ENCODE peak calls at places on chromosomes 16 and 17, in five cellular contexts. O is GM12878, N is SK-N-SH, S is HepG2, J is K562. U is an unnamed sample.

GRCh38 chr17:2724783-2725164 is 13.2 kb upstream of the CLUH start:
- DNase-seq in J (peak), N (no peak), S (no peak), O (no peak), U (peak)

GRCh38 chr16:84726670-84727467 is 27.1 kb downstream of the USP10 start:
- DNase-seq in O (peak), J (no peak), S (peak), N (no peak), U (no peak)

GRCh38 chr16:81469710-81470481 is 25.3 kb downstream of the CMIP start:
- DNase-seq in O (peak), J (peak), N (no peak), S (no peak), U (no peak)

GRCh38 chr17:62981933-62982332 is 15.9 kb downstream of the TANC2 start:
- DNase-seq in O (no peak), J (no peak), S (no peak), N (no peak), U (no peak)

GRCh38 chr16:72291531-72291981 is 119.6 kb upstream of the PMFBP1 start:
- DNase-seq in J (no peak), N (no peak), O (no peak), S (peak), U (no peak)

GRCh38 chr17:56629450-56630187 is 36.1 kb downstream of the NOG start:
- DNase-seq in N (peak), J (peak), O (no peak), S (peak), U (peak)

GRCh38 chr17:76345377-76345945 is 8.3 kb downstream of the PRPSAP1 start:
- DNase-seq in J (peak), N (no peak), O (no peak), S (peak), U (no peak)

GRCh38 chr16:84526794-84527485 is 22.5 kb upstream of the MEAK7 start:
- DNase-seq in O (no peak), S (no peak), J (no peak), N (no peak), U (no peak)

GRCh38 chr16:86508947-86509758 is 1.2 kb upstream of the FOXF1 start:
- DNase-seq in O (no peak), N (no peak), S (no peak), J (no peak), U (peak)

GRCh38 chr16:7013990-7014389 is 318.7 kb upstream of the RBFOX1 start:
- DNase-seq in N (no peak), J (peak), O (no peak), S (peak), U (no peak)

GRCh38 chr17:61379457-61380216 is 20.0 kb upstream of the TBX2 start:
- DNase-seq in J (no peak), S (peak), O (no peak), N (peak), U (no peak)

DNA sequence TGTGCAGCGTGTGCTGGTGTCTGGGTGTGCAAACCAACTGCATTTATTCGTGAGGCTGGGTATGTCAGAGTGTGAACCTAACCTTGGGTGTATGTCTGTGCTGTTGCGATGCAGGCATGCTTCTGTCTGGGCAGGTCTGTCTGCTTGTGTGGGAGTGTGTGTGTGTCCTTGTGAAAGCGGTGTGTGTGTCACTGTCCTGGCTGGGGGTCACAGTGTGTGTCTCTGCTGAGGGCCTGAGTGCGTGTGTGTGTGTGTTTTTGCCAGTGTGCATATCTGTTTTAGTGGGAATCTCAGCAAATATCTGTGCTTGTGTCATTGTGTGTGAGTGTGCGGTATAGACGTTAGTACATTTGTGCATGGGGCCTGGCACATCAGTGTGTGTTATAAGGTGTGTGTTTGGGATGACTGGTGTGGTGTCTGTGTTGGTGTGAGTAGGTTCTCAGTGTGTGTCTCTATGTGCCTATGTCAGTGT is 121.8 kb downstream of the CYLD start:
- DNase-seq in O (no peak), S (no peak), N (no peak), J (no peak), U (no peak)
- TF ChIP-seq FOXM1 in O (no peak), S (no peak), N (no peak), J (no peak), U (no peak)

DNA sequence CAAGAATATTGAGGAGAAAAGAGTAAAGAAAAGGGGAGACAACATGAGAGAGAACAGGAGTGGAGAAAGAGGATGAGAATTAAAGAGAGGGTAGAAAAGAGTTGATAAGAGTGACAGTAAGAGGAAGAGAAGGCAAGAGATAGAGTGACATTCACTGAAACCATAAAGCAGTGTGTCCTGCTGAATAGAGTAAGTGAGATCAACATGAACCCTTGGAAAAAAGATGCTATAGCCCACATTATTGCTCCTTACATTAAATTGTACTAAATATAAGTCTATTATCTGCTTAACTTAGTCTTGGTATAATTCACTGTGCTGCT is 489.5 kb downstream of the SHISA9 start:
- DNase-seq in S (no peak), N (no peak), J (no peak), O (no peak), U (no peak)
- TF ChIP-seq FOXM1 in S (no peak), N (no peak), J (no peak), O (no peak), U (no peak)

GRCh38 chr16:57185446-57185944 is 344 bp downstream of the PSME3IP1 start:
- DNase-seq in S (no peak), J (no peak), N (peak), O (no peak), U (peak)
- TF ChIP-seq FOXM1 in S (no peak), J (no peak), N (peak), O (no peak), U (no peak)

DNA sequence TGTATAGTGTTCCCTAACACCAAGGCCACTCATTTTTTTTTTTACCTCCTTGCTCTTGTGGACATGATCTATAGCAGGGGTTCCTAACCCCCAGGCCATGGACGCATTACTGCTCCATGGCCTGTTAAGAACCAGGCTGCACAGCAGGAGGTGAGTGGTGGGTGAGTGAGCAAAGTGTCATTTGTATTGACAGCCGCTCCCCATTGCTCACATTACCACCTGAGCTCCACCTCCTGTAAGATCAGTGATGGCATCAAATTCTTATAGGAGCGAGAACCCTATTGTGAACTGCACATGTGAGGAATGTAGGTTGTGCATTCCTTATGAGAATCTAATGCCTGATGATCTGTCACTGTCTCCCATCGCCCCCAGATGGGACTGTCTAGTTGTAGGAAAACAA is 342.0 kb downstream of the SOX9 start:
- DNase-seq in J (no peak), S (no peak), O (no peak), N (no peak), U (no peak)
- TF ChIP-seq FOXM1 in J (no peak), S (no peak), O (no peak), N (no peak), U (no peak)

GRCh38 chr17:41653421-41654133 is 29.2 kb upstream of the KRT17 start:
- DNase-seq in O (no peak), J (no peak), N (no peak), S (no peak), U (no peak)

GRCh38 chr17:41655611-41656111 is 31.3 kb upstream of the KRT17 start:
- DNase-seq in O (no peak), J (no peak), N (no peak), S (no peak), U (no peak)

GRCh38 chr17:41652461-41652960 is 28.1 kb upstream of the KRT17 start:
- DNase-seq in O (no peak), N (no peak), J (no peak), S (no peak), U (no peak)

GRCh38 chr17:41654908-41655607 is 30.7 kb upstream of the KRT17 start:
- DNase-seq in N (no peak), J (no peak), O (no peak), S (no peak), U (no peak)

DNA sequence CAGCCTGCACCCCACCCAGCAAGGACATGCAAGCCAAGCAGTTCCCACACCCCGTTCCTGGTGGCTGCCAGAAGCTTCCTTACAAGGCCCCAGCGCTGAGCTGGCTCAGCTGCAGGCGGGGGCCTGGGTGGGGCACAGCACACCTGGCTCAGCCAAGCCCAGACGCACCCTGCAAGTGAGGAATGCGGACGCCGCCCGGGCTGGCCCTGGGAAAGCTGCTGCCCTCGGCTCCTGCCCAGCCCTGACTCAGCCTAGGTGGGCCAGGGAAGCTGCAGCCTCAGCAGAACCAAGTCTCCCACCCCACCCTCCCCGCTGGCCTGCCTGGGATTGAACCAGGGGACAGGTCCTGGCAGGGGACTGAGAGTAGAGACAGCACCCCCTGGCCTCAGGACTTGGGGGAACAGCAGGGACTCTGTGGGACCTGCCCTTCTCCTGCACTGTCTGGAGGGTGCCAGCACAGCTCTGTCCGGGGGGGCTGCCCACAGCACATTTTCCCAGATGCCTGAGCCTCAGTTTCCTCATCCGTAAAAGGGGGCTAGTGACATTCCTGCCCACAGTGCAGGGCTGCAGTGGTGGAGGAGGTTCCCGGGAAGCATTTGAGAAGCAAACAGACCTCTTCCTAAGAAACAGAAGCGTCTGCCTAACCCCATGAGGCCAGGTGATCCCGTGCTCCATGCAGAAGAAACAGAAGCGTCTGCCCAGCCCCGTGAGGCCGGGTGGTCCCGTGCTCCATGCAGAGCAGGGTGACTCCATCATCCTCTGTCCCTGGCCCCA is 29.9 kb upstream of the KRT17 start:
- DNase-seq in O (no peak), N (no peak), S (no peak), J (no peak), U (no peak)
- TF ChIP-seq FOXM1 in O (no peak), N (no peak), S (no peak), J (no peak), U (no peak)

DNA sequence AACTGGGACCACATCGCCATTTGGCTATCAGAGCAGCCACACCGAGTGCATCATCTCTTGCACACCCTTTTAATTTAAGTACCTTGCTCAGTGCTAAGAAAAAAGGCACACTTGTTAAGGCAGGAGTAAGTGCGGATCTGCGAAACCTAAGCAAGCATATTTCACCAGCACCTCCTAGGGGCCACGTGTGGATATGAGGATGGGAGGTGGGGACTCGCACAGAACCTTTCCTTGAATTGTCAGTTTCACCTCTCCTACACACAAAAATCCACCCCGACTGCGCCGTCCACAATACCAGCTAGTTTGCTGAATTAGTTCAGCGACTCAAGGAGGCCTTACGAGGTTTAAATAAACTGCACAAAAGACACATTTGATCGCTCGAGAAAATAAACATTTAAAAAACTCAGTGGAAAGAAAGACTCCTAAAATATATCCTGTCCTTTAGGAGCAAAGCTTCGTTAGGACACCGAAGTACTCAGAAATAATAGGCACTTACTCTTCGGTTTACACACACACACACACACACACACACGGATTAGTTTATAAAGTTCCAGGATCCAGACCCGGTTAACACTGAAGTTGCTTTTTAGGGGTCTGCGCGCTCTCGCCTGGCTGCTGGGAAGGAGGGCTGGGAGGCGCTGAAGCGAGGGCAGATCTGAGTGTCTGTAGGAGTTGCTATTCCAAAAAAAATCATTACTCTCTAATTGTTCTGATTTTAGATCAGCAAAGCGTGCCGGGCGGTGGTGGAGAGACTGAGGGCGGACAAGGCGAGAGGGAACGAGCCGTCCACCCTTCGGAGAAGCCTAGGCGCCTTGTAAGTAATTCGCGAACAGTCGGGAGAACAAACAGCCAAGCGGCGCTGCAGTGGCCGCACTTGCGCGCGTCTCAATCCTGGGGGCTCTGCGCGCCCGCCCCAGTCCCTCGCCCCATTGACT is 1.0 kb upstream of the KCNJ2 start:
- DNase-seq in O (no peak), J (peak), N (peak), S (no peak), U (peak)
- TF ChIP-seq FOXM1 in O (no peak), J (no peak), N (no peak), S (no peak), U (no peak)

DNA sequence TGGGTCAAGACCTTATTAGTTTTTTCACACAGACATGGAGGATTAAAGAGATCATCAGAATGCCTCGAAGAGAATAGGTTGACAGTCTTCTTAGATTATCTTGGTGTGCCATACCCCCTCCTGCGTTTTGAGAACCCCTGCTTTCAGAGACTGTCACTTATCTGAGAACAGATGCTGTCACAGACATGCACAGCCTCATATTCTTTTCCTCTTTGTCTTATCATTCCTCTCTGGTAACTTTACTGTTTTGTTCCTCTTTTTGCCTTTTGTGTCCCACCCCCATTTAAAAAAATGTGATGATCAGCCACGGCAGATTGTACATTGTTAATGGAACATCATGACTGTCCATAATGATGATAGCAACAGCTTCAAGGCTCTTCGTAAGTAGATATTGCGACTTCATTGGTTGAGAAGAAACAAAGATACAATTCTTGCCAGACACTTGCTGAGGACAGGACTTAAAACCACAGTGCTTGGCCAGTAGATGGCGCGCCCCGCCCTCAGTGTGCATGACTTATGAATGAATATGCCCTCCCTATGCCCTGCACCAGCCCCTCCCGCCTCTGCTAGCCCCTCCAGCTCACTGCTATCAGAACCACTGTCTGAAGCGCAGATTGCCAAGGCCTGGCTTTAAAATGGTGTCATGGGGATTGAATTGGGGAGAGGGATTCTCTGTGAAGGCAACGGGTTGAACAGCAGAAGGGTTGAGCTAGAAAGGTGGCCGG is 2.6 kb upstream of the PITPNC1 start:
- DNase-seq in O (no peak), S (peak), J (peak), N (peak), U (peak)
- TF ChIP-seq FOXM1 in O (no peak), S (no peak), J (no peak), N (no peak), U (no peak)

GRCh38 chr16:19812986-19813385 is 71.7 kb downstream of the GPRC5B start:
- DNase-seq in J (no peak), O (no peak), S (no peak), N (no peak), U (no peak)

GRCh38 chr16:19808061-19808621 is 76.5 kb downstream of the GPRC5B start:
- DNase-seq in O (peak), S (no peak), J (no peak), N (no peak), U (no peak)

GRCh38 chr16:19809121-19809635 is 75.5 kb downstream of the GPRC5B start:
- DNase-seq in J (no peak), S (no peak), N (no peak), O (no peak), U (no peak)

GRCh38 chr16:19809693-19810092 is 75.0 kb downstream of the GPRC5B start:
- DNase-seq in N (no peak), S (no peak), J (no peak), O (no peak), U (no peak)

DNA sequence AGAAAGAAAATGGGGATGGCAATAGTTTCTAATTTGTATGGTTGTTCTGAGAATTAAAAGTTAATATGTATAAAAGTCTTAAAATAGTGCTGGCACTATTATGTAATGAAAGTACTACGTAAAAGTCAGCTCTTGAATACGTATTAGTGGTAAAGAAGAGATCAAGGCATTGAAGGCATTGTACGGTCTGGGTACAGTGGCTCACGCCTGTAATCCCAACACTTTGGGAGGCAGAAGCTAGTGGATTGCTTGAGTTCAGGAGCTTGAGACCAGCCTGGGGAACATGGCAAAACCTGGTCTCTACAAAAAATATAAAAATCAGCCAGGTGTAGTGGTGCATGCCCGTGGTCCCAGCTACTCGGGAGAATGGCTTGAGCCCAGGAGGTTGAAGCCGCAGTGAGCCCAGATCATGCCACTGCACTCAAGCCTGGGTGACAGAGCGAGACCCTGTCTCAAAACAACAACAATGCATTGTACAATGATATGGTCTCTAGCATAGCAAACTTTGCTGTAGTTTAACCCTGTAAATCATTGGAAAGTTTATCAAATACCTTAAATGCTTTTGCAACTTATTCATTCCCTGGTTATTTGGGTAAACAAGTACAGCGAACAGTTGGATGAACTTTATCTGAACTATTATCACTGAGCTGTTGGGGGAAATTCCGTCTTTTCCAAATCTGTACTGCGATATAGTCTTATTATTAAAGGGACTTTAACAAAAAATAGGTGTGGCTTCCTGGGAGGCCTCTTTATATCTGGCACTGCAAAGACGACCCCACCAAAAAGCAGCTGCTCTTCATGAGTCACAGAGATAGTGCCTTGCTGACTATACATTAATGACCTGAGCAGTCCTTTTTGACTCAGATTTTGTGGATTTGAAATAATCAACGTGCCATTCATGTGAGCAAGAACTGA is 73.6 kb downstream of the GPRC5B start:
- DNase-seq in S (peak), O (no peak), J (peak), N (no peak), U (no peak)
- TF ChIP-seq FOXM1 in S (no peak), O (no peak), J (no peak), N (no peak), U (no peak)

GRCh38 chr17:1159781-1160180 is 20.0 kb downstream of the ABR start:
- DNase-seq in O (no peak), J (no peak), S (no peak), N (no peak), U (no peak)
- TF ChIP-seq FOXM1 in O (no peak), J (no peak), S (no peak), N (no peak), U (no peak)

DNA sequence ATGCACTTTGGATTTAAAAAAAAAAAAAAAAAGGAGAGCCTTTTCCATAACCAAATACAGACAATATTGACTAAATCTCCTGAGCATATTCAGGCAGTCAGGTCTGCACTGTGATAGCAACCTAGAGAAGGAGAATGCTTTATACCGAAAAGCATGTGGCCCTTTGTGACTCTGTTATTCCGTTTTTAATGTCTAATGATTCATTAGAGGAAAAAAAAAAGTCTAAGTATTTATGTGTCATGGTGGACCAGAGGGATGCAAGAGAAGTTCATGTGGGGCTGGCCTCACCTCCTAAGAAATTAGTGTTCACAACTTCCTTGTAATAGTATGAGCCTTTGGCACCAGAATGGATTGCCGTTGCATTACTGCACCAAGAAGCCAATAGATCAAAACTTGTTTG is 11.3 kb upstream of the VWA3A start:
- DNase-seq in N (no peak), O (no peak), J (no peak), S (no peak), U (no peak)
- TF ChIP-seq FOXM1 in N (no peak), O (no peak), J (no peak), S (no peak), U (no peak)

U was measured in HEK293T.